ENCODE peak calls at places on chromosome 7, in four cellular contexts. H is GM23248, M is hepatocyte, K is HCT116. J is an unnamed sample.
A peak's percentile ranks its signal among the peaks of the same experiment; 100 is the strongest.

GRCh38 chr7:5425507-5426225 is 2.0 kb upstream of the TNRC18 start:
- DNase-seq in M (peak; percentile 88), H (peak; percentile 94), K (no peak), J (peak; percentile 89)

GRCh38 chr7:72249106-72249505 is 163.0 kb downstream of the CALN1 start:
- DNase-seq in K (no peak), M (no peak), H (no peak), J (no peak)

GRCh38 chr7:139853576-139854511 is 24.8 kb downstream of the TBXAS1 start:
- DNase-seq in K (no peak), M (no peak), H (peak; percentile 92), J (no peak)

GRCh38 chr7:29754874-29755490 is 51.3 kb upstream of the WIPF3 start:
- DNase-seq in M (no peak), H (no peak), K (no peak), J (no peak)

GRCh38 chr7:51226042-51226755 is 90.4 kb downstream of the COBL start:
- DNase-seq in K (no peak), H (peak; percentile 7), M (peak; percentile 22), J (no peak)

GRCh38 chr7:36650313-36650712 is 74.0 kb downstream of the AOAH start:
- DNase-seq in M (no peak), K (no peak), H (no peak), J (no peak)

GRCh38 chr7:95478139-95479037 is 7.4 kb upstream of the ASB4 start:
- DNase-seq in M (peak; percentile 75), K (no peak), H (peak; percentile 69), J (peak; percentile 54)

GRCh38 chr7:51350195-51350896 is 33.7 kb upstream of the COBL start:
- DNase-seq in H (no peak), M (peak; percentile 52), K (peak; percentile 51), J (no peak)

GRCh38 chr7:85275204-85275603 is 88.3 kb upstream of the SEMA3D start:
- DNase-seq in H (no peak), K (no peak), M (no peak), J (no peak)

GRCh38 chr7:4665661-4666060 is 16.4 kb upstream of the FOXK1 start:
- DNase-seq in M (no peak), K (no peak), H (peak; percentile 88), J (no peak)

GRCh38 chr7:106731207-106731606 is 70.2 kb upstream of the CCDC71L start:
- DNase-seq in M (no peak), K (no peak), H (no peak), J (no peak)

GRCh38 chr7:155847821-155848435 is 35.7 kb upstream of the SHH start:
- DNase-seq in M (no peak), K (no peak), H (no peak), J (no peak)

GRCh38 chr7:31950101-31950755 is 120.0 kb downstream of the PDE1C start:
- DNase-seq in K (no peak), H (peak; percentile 69), M (no peak), J (no peak)

DNA sequence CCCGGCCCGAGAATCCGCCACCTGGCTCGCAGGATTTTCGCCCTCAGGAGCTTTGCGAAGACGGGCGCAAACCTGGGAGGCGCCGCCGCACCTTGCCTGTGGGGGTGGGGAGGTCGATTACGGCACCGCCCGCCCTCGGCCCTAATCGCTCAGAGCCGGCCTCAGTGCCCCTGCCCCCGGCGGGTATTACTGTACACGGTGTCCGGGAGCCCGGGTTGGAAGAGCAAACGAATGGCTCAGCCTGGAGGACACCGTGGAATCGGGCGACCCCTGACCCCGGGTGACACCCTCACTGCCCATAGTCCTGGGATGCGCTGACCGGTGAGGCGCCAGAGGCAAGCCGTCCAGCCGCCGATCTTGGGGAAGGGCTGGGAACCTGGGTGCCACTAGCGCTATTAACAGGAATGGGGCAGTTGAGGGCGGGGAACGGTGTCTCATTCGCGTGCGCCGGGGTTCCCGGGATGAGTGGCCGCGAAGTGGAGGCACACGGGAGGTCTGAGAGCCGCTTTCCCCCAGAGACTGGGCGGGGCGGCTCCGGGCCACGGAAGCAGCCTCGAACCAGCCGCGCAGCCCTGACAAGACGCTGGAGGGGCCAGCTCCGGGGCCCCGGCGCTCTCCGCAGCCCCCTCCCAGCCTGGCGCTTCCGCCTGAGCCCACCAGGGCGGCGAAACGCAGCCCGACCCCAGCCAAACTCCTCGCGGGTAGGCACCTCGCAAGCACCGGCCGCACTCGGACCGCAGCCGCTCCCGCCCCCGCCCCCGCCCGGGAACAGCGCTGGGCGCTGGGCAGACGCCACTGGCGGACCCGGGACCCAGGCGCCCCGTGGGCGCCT is 167.5 kb downstream of the NRF1 start:
- DNase-seq in K (no peak), M (peak; percentile 50), H (peak; percentile 54), J (peak; percentile 47)
- H3K4me1 ChIP-seq in K (peaks cover 29% of the 10 kb centered on the region), M (peaks cover 28% of the 10 kb centered on the region), H (no peaks in the 10 kb centered on the region), J (peaks cover 31% of the 10 kb centered on the region)

DNA sequence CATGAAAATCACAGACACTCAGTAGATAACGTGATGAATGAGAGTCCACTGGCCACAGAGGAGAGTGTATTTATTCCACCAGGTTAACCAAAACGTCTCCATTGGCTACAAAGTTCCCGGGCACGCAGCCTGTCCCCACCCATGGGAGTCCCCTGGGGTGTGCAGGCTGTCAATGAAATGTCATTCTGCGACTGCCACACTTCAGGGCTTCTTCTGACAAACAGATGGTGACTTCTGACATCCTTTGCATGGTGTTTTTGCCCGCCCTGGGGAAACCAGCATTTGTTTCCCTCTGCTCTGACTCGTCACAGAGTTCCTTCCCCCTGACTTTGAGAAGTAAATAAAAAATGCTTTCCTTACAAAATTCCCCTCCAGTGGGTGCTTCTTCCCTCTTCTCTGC is 38.3 kb downstream of the TNS3 start:
- DNase-seq in K (no peak), H (no peak), M (no peak), J (no peak)
- TF ChIP-seq EZH2 in K (no peak), H (no peak), M (no peak), J (no peak)

DNA sequence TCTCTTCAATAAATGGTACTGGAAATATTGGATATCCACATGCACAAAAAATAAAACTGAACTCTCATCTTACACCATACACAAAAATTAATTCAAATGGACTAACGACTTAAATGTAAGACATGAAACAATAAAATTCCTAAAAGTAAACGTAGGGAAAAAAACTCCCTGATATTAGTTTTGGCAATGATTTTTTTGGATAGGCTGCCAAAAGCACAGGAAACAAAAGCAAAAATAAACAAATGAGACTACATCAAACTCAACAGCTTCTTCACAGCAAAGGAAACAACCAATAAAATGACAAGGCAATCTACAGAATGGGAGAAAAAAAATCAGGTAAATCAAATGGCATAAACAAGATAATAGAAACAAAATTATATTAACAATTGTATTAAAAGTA is 65.7 kb downstream of the ORC5 start:
- DNase-seq in H (no peak), M (no peak), K (no peak), J (no peak)
- TF ChIP-seq EZH2phosphoT487 in H (no peak), M (no peak), K (no peak), J (no peak)

GRCh38 chr7:55104707-55105433 is 86.1 kb downstream of the EGFR start:
- DNase-seq in H (peak; percentile 39), M (no peak), K (no peak), J (no peak)

GRCh38 chr7:55100962-55101327 is 82.1 kb downstream of the EGFR start:
- DNase-seq in H (no peak), M (no peak), K (no peak), J (no peak)

GRCh38 chr7:55101359-55101758 is 82.5 kb downstream of the EGFR start:
- DNase-seq in K (no peak), H (no peak), M (no peak), J (no peak)

GRCh38 chr7:55105952-55106351 is 87.1 kb downstream of the EGFR start:
- DNase-seq in H (peak; percentile 26), K (no peak), M (no peak), J (no peak)

GRCh38 chr7:55104123-55104522 is 85.3 kb downstream of the EGFR start:
- DNase-seq in M (no peak), H (no peak), K (no peak), J (no peak)
- H3K4me1 ChIP-seq in M (peaks cover 52% of the 10 kb centered on the region), H (peaks cover 51% of the 10 kb centered on the region), K (peaks cover 57% of the 10 kb centered on the region), J (peaks cover 6% of the 10 kb centered on the region)

GRCh38 chr7:23469150-23469960 is 936 bp downstream of the IGF2BP3 start:
- DNase-seq in H (peak; percentile 60), K (no peak), M (peak; percentile 68), J (peak; percentile 52)
- TF ChIP-seq EZH2 in H (no peak), K (no peak), M (no peak), J (no peak)

GRCh38 chr7:117192108-117192507 is 130.8 kb downstream of the WNT2 start:
- DNase-seq in M (no peak), H (no peak), K (no peak), J (no peak)
- TF ChIP-seq EZH2phosphoT487 in M (no peak), H (no peak), K (no peak), J (no peak)

DNA sequence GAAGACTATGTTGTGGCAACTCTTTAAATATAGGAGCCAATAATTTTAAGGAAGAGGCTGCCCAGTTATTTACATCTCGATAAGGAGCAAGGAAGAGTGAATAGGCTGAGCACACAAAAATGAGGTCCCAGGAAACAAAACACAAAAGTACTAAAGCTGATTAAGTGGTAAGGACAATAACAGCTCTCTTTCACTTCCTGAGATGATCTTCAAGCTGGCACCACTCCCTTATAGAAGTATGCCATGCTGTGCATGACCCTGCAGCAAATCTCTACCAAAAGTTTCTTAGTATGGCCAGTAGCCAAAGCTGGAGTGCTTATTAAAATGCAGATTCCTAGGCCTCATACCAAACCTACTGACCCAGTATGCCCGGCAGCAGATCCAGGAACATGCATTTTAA is 39.7 kb downstream of the CADPS2 start:
- DNase-seq in K (no peak), H (no peak), M (no peak), J (no peak)
- H3K4me1 ChIP-seq in K (no peaks in the 10 kb centered on the region), H (no peaks in the 10 kb centered on the region), M (peaks cover 4% of the 10 kb centered on the region), J (peaks cover 19% of the 10 kb centered on the region)

DNA sequence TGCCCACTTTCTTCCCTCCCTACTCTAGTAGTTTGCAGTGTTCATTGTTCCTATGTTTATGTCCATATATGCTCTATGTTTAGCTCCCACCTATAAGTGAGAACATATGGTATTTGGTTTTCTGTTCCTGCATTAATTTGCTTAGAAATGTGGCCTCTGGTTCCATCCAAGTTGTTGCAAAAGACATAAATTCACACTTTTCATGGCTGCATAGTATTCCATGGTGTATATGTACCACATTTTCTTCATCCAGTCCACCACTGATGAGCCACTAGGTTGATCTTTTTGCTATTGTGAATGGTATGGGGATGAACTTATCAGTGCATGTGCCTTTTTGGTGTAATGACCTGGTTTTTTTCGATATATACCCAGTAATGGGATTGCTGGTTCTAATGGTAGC is 1089.1 kb downstream of the GRM8 start:
- DNase-seq in K (no peak), H (no peak), M (no peak), J (no peak)
- TF ChIP-seq EZH2 in K (no peak), H (no peak), M (no peak), J (no peak)

J was measured in neural progenitor cell.